ENCODE peak calls at places on chromosome 3, in nine cellular contexts. J is sigmoid colon, Z is pancreas, Q is HepG2, G is neural progenitor cell, W is ascending aorta, C is Peyer's patch, U is PC-3, D is lower lobe of right lung. P is an unnamed sample. For H3K27me3 and H3K36me3, the result is how much of the 10 kb centered on the place peaks cover.

GRCh38 chr3:53842436-53843194 is 3.6 kb downstream of the CHDH start:
- DNase-seq in J (no peak), Z (peak), Q (peak), G (peak), W (peak), C (no peak), U (peak), D (no peak), P (peak)

GRCh38 chr3:17063591-17063990 is 178.8 kb downstream of the PLCL2 start:
- DNase-seq in J (no peak), Z (no peak), Q (no peak), G (no peak), W (no peak), C (no peak), U (no peak), D (no peak), P (no peak)

GRCh38 chr3:27521179-27521871 is 37.1 kb upstream of the SLC4A7 start:
- DNase-seq in J (peak), Z (no peak), Q (peak), G (no peak), W (peak), C (no peak), U (peak), D (no peak), P (no peak)

GRCh38 chr3:127012091-127012490 is 29.2 kb downstream of the PLXNA1 start:
- DNase-seq in J (no peak), Z (no peak), Q (no peak), G (no peak), W (peak), C (no peak), U (no peak), D (no peak), P (no peak)

GRCh38 chr3:43455233-43455632 is 166.6 kb downstream of the ANO10 start:
- DNase-seq in J (no peak), Z (no peak), Q (peak), G (no peak), W (no peak), C (no peak), U (peak), D (no peak), P (no peak)

GRCh38 chr3:126435456-126436315 is 40.0 kb downstream of the ZXDC start:
- DNase-seq in J (peak), Z (no peak), Q (no peak), G (no peak), W (peak), C (no peak), U (no peak), D (no peak), P (no peak)

GRCh38 chr3:86988235-86988634 is 2.7 kb downstream of the VGLL3 start:
- DNase-seq in J (no peak), Z (no peak), Q (no peak), G (no peak), W (no peak), C (no peak), U (peak), D (no peak), P (no peak)

GRCh38 chr3:125593991-125594574 is 1.2 kb downstream of the OSBPL11 start:
- DNase-seq in J (no peak), Z (no peak), Q (no peak), G (peak), W (no peak), C (no peak), U (peak), D (no peak), P (no peak)

GRCh38 chr3:193488741-193489140 is 66.0 kb downstream of the ATP13A4 start:
- DNase-seq in J (no peak), Z (no peak), Q (no peak), G (no peak), W (no peak), C (no peak), U (no peak), D (no peak), P (no peak)

GRCh38 chr3:193490989-193491388 is 63.7 kb downstream of the ATP13A4 start:
- DNase-seq in J (no peak), Z (no peak), Q (no peak), G (no peak), W (no peak), C (no peak), U (no peak), D (no peak), P (no peak)

GRCh38 chr3:193489949-193490348 is 64.7 kb downstream of the ATP13A4 start:
- DNase-seq in J (no peak), Z (no peak), Q (no peak), G (no peak), W (no peak), C (no peak), U (no peak), D (no peak), P (no peak)

DNA sequence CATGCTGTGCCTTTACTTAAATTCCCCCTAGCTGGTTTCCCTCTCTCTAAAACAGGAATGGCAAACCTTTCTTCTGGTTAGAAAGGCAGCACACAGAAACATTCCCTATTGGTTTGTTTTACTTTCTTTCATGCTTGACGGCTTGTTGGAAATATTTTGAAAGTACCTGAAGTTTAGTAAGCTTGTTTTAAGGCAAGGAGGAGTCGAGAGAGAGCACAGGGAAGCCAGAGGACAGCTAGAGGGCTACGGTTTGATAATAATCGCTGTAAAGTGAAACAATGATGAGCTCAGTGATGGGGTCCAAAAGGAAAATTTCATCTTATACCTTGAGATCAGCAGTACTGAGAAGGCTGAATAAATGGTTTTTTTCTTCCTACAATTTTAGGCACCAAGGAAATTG is 64.1 kb downstream of the ATP13A4 start:
- DNase-seq in J (no peak), Z (no peak), Q (no peak), G (no peak), W (no peak), C (no peak), U (no peak), D (no peak), P (no peak)
- H3K4me3 ChIP-seq in J (no peak), Z (no peak), Q (no peak), G (no peak), W (no peak), C (no peak), U (no peak), D (no peak), P (no peak)

DNA sequence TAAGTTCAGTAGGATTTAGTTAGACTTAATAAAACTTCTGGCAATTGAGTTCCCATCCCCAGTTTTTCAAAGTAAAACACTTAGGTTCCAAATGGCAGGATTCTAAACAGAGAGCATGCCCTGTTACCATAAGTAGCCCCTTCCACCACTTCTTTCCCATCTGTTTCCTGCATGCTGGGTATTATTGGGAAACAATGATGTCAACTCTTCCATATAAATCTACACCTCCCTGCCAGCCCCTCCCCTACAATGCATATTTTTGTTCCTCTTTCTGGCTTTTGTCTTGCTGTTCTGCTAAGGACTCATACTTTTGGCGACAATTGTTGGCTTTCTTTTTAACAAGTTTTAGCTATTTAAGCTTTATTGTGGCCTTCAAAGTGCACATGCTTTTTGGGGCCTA is 11.1 kb downstream of the ARHGAP31 start:
- DNase-seq in J (no peak), Z (no peak), Q (no peak), G (no peak), W (no peak), C (no peak), U (no peak), D (no peak), P (no peak)
- H3K27me3 ChIP-seq in J (under half), Z (under half), Q (under half), G (under half), W (under half), C (under half), U (under half), D (under half), P (under half)

DNA sequence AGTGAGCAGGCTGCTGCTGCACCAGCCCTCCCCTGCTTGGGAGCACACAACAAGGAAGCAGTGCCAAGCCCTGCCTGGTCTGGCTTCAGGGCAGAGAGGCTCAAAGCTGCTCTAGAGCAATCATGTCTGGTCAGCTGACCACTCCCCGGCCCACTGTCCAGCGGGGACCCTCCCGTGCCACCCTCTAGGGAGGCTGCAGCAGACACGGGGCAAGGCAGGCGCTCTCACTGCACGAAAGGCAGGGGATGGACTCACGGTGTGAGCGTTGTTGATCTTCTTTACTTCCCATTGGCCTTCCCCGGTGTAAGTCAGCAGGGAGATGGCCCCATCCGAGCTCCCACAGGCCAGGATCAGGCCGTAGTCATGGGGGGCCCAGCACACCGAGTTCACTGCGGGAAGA is 9.2 kb downstream of the SEC13 start:
- DNase-seq in J (no peak), Z (no peak), Q (no peak), G (no peak), W (no peak), C (no peak), U (no peak), D (no peak), P (no peak)
- H3K36me3 ChIP-seq in J (half or more), Z (under half), Q (under half), G (under half), W (half or more), C (under half), U (half or more), D (half or more), P (under half)

GRCh38 chr3:31248619-31248992 is 284.1 kb upstream of the STT3B start:
- DNase-seq in J (no peak), Z (no peak), Q (no peak), G (no peak), W (no peak), C (no peak), U (no peak), D (no peak), P (no peak)

GRCh38 chr3:31247850-31248618 is 284.7 kb upstream of the STT3B start:
- DNase-seq in J (no peak), Z (no peak), Q (peak), G (no peak), W (no peak), C (no peak), U (peak), D (no peak), P (peak)

GRCh38 chr3:31246293-31247062 is 286.2 kb upstream of the STT3B start:
- DNase-seq in J (no peak), Z (no peak), Q (no peak), G (no peak), W (no peak), C (no peak), U (no peak), D (no peak), P (no peak)

GRCh38 chr3:31244929-31245817 is 287.6 kb upstream of the STT3B start:
- DNase-seq in J (no peak), Z (no peak), Q (peak), G (no peak), W (no peak), C (no peak), U (no peak), D (no peak), P (no peak)

GRCh38 chr3:31247063-31247447 is 285.7 kb upstream of the STT3B start:
- DNase-seq in J (no peak), Z (no peak), Q (no peak), G (no peak), W (no peak), C (no peak), U (no peak), D (no peak), P (no peak)
- H3K4me3 ChIP-seq in J (no peak), Z (no peak), Q (no peak), G (no peak), W (no peak), C (no peak), U (no peak), D (no peak), P (peak)

GRCh38 chr3:36397856-36398255 is 17.6 kb downstream of the STAC start:
- DNase-seq in J (no peak), Z (no peak), Q (no peak), G (no peak), W (no peak), C (no peak), U (no peak), D (no peak), P (no peak)
- H3K27me3 ChIP-seq in J (under half), Z (under half), Q (under half), G (under half), W (under half), C (under half), U (under half), D (under half), P (under half)

GRCh38 chr3:30007668-30008067 is 598.7 kb upstream of the TGFBR2 start:
- DNase-seq in J (no peak), Z (no peak), Q (no peak), G (no peak), W (no peak), C (no peak), U (peak), D (no peak), P (no peak)

GRCh38 chr3:30002782-30003181 is 603.6 kb upstream of the TGFBR2 start:
- DNase-seq in J (no peak), Z (no peak), Q (no peak), G (no peak), W (no peak), C (no peak), U (no peak), D (no peak), P (no peak)

GRCh38 chr3:30003741-30004140 is 602.7 kb upstream of the TGFBR2 start:
- DNase-seq in J (no peak), Z (no peak), Q (no peak), G (no peak), W (no peak), C (no peak), U (no peak), D (no peak), P (no peak)

GRCh38 chr3:30004481-30004880 is 601.9 kb upstream of the TGFBR2 start:
- DNase-seq in J (no peak), Z (no peak), Q (no peak), G (no peak), W (no peak), C (no peak), U (no peak), D (no peak), P (no peak)

GRCh38 chr3:30006111-30006510 is 600.3 kb upstream of the TGFBR2 start:
- DNase-seq in J (no peak), Z (no peak), Q (no peak), G (no peak), W (no peak), C (no peak), U (peak), D (no peak), P (no peak)
- H3K36me3 ChIP-seq in J (under half), Z (under half), Q (under half), G (under half), W (under half), C (under half), U (under half), D (under half), P (under half)

GRCh38 chr3:50155891-50156290 is 767 bp downstream of the SEMA3F start:
- DNase-seq in J (no peak), Z (no peak), Q (no peak), G (peak), W (no peak), C (no peak), U (no peak), D (no peak), P (no peak)
- H3K4me3 ChIP-seq in J (peak), Z (peak), Q (peak), G (peak), W (peak), C (peak), U (peak), D (peak), P (no peak)

DNA sequence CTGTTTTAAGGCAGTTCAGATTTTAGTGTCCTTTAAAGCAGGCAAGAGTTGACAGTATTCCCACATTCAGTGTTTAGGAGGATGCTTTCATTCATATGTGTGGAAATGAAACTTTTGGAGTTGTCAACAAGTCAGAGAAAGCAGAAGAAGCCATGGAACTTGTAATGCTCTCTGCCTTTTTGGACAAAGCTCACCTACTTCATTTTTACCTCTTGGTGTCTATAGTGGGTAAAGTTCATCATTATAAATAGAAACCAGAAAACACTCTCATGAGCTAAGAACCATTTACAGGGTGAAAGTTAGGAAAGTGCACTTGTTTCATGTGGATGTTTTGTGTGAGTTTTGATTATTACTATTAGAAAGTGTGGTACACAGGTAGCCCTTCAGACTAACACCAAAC is 9.2 kb upstream of the NFKBIZ start:
- DNase-seq in J (no peak), Z (no peak), Q (no peak), G (no peak), W (no peak), C (no peak), U (no peak), D (no peak), P (no peak)
- H3K27me3 ChIP-seq in J (under half), Z (under half), Q (under half), G (under half), W (under half), C (under half), U (under half), D (under half), P (under half)

GRCh38 chr3:182803596-182803995 is 10.3 kb downstream of the ATP11B start:
- DNase-seq in J (no peak), Z (no peak), Q (no peak), G (no peak), W (no peak), C (no peak), U (peak), D (no peak), P (no peak)
- H3K36me3 ChIP-seq in J (under half), Z (under half), Q (under half), G (under half), W (under half), C (under half), U (under half), D (under half), P (under half)

P was measured in GM06990.